ENCODE peak calls at places on chromosomes 2 and 18, in six cellular contexts. M is BE2C, N is mesenchymal stem cell, P is adipocyte, T is hepatocyte, R is thyroid gland. F is an unnamed sample. For H3K4me1, the result is how much of the 10 kb centered on the place peaks cover.

GRCh38 chr2:216880509-216881184 is 20.8 kb upstream of the TNP1 start:
- DNase-seq in T (peak), R (no peak), P (peak), N (peak), M (no peak), F (no peak)

GRCh38 chr18:73715228-73715670 is 432.4 kb downstream of the FBXO15 start:
- DNase-seq in T (no peak), P (no peak), N (peak), R (no peak), M (no peak), F (no peak)

GRCh38 chr2:36706021-36706328 is 9.5 kb downstream of the VIT start:
- DNase-seq in N (no peak), M (no peak), T (no peak), P (peak), R (no peak), F (no peak)

GRCh38 chr2:101474752-101475384 is at the start of gene RFX8:
- DNase-seq in T (peak), P (peak), N (peak), M (no peak), R (no peak), F (no peak)

GRCh38 chr2:55555977-55556376 is 36.5 kb downstream of the CFAP36 start:
- DNase-seq in R (no peak), N (peak), T (peak), P (peak), M (no peak), F (no peak)

GRCh38 chr2:9247177-9247576 is 40.6 kb downstream of the ASAP2 start:
- DNase-seq in T (no peak), R (no peak), N (no peak), P (no peak), M (peak), F (no peak)

GRCh38 chr2:161436411-161436810 is 20.3 kb downstream of the TBR1 start:
- DNase-seq in R (no peak), M (no peak), T (no peak), P (peak), N (no peak), F (no peak)

GRCh38 chr18:61582205-61582710 is 249.0 kb downstream of the CDH20 start:
- DNase-seq in T (no peak), M (no peak), N (no peak), R (no peak), P (no peak), F (no peak)

GRCh38 chr2:233058717-233059546 is 1.2 kb upstream of the INPP5D start:
- DNase-seq in N (no peak), T (no peak), P (no peak), M (no peak), R (no peak), F (peak)

GRCh38 chr2:165008916-165009315 is 53.6 kb upstream of the SLC38A11 start:
- DNase-seq in P (no peak), N (no peak), T (peak), M (no peak), R (no peak), F (no peak)

GRCh38 chr2:47741101-47741500 is 41.8 kb upstream of the MSH6 start:
- DNase-seq in N (no peak), P (no peak), R (no peak), M (no peak), T (no peak), F (no peak)

GRCh38 chr2:230814616-230815015 is 50.1 kb upstream of the ITM2C start:
- DNase-seq in N (peak), T (peak), M (no peak), P (peak), R (no peak), F (no peak)

GRCh38 chr18:8661754-8662573 is 43.4 kb upstream of the MTCL1 start:
- DNase-seq in N (peak), P (no peak), T (peak), R (no peak), M (peak), F (peak)

GRCh38 chr2:195649629-195650190 is 7.3 kb upstream of the SLC39A10 start:
- DNase-seq in M (no peak), T (no peak), R (no peak), N (no peak), P (no peak), F (no peak)

GRCh38 chr2:108588070-108588668 is 53.9 kb downstream of the LIMS1 start:
- DNase-seq in R (no peak), P (no peak), N (no peak), T (no peak), M (no peak), F (no peak)

GRCh38 chr2:226699321-226699720 is 100.3 kb downstream of the IRS1 start:
- DNase-seq in R (peak), P (no peak), T (peak), N (peak), M (peak), F (no peak)

GRCh38 chr2:121858406-121858805 is 103.0 kb downstream of the TSN start:
- DNase-seq in T (no peak), M (no peak), R (no peak), N (no peak), P (no peak), F (no peak)

GRCh38 chr2:170714156-170715061 is 728 bp upstream of the SP5 start:
- DNase-seq in N (no peak), T (peak), R (peak), P (peak), M (no peak), F (peak)

GRCh38 chr2:37085731-37086147 is 1.4 kb downstream of the GPATCH11 start:
- DNase-seq in T (no peak), N (peak), P (peak), R (no peak), M (no peak), F (no peak)

GRCh38 chr2:62774555-62775366 is 69.2 kb downstream of the EHBP1 start:
- DNase-seq in P (peak), M (no peak), T (peak), N (peak), R (peak), F (no peak)

GRCh38 chr2:161030260-161031063 is 129.8 kb upstream of the TANK start:
- DNase-seq in P (peak), N (peak), R (peak), T (peak), M (no peak), F (no peak)

GRCh38 chr2:39942970-39943369 is 163.9 kb upstream of the THUMPD2 start:
- DNase-seq in N (peak), M (no peak), P (peak), R (no peak), T (no peak), F (no peak)

GRCh38 chr2:232577841-232578240 is 27.4 kb downstream of the EIF4E2 start:
- DNase-seq in T (no peak), M (no peak), P (no peak), N (no peak), R (no peak), F (no peak)

GRCh38 chr2:27714851-27715291 is 51.2 kb downstream of the SLC4A1AP start:
- DNase-seq in N (no peak), R (no peak), P (no peak), T (no peak), M (no peak), F (no peak)

GRCh38 chr2:18518116-18519111 is 42.0 kb downstream of the RDH14 start:
- DNase-seq in N (peak), R (no peak), T (peak), M (no peak), P (peak), F (no peak)

GRCh38 chr2:197273485-197273884 is 37.1 kb downstream of the ANKRD44 start:
- DNase-seq in R (peak), P (no peak), M (peak), T (no peak), N (no peak), F (peak)

GRCh38 chr2:45195916-45196315 is 186.7 kb upstream of the SIX2 start:
- DNase-seq in T (no peak), M (no peak), R (no peak), N (no peak), P (no peak), F (no peak)

GRCh38 chr2:202638710-202639109 is 3.9 kb downstream of the FAM117B start:
- DNase-seq in P (no peak), T (no peak), R (no peak), N (no peak), M (no peak), F (no peak)

GRCh38 chr2:46311651-46312223 is 14.5 kb downstream of the EPAS1 start:
- DNase-seq in P (no peak), T (no peak), M (no peak), R (no peak), N (no peak), F (no peak)
- H3K4me1 ChIP-seq in P (half or more), T (half or more), M (under half), R (half or more), N (under half), F (half or more)

GRCh38 chr18:3061581-3062416 is 48.9 kb upstream of the LPIN2 start:
- DNase-seq in R (no peak), T (no peak), M (no peak), P (no peak), N (peak), F (no peak)
- H3K4me1 ChIP-seq in R (under half), T (under half), M (under half), P (under half), N (under half), F (under half)

DNA sequence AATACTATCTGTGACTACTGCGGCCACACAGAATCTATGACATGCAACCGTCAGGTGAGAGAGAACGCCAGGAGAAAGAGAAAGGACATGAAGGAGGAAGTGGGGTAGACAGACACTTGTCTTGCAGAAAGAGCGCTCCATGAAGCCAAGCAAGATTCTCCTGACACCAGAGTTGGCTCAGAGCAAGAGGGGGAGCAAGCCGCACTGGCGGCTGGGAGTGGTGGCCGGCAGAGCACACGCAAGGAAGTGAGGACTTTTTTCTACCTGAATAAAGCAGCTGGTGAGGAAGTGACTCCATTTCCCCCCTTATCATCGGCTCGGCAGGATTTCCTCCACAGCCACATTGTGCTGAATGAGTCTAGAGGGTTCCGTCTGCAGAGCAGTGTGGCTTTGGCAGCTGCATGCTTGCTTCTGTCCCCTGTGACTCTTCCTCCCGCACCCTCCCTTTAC is 181.5 kb downstream of the BCL2 start:
- DNase-seq in P (no peak), T (no peak), N (no peak), R (no peak), M (no peak), F (no peak)
- H3K4me1 ChIP-seq in P (under half), T (under half), N (under half), R (half or more), M (under half), F (under half)

GRCh38 chr18:36046898-36047297 is 20.5 kb downstream of the RPRD1A start:
- DNase-seq in N (no peak), P (no peak), R (no peak), T (no peak), M (no peak), F (no peak)

GRCh38 chr18:36050479-36050878 is 16.9 kb downstream of the RPRD1A start:
- DNase-seq in M (no peak), P (no peak), N (no peak), T (no peak), R (no peak), F (no peak)

GRCh38 chr18:36051760-36052159 is 15.6 kb downstream of the RPRD1A start:
- DNase-seq in M (no peak), T (no peak), N (no peak), P (no peak), R (no peak), F (no peak)

GRCh38 chr18:36045241-36045999 is 21.9 kb downstream of the RPRD1A start:
- DNase-seq in R (no peak), P (no peak), M (no peak), T (no peak), N (no peak), F (no peak)

GRCh38 chr18:36047521-36047920 is 19.8 kb downstream of the RPRD1A start:
- DNase-seq in T (no peak), R (no peak), M (no peak), P (no peak), N (no peak), F (no peak)
- H3K4me1 ChIP-seq in T (under half), R (under half), M (under half), P (under half), N (under half), F (under half)

GRCh38 chr2:42139141-42139540 is 30.0 kb upstream of the EML4 start:
- DNase-seq in T (no peak), P (peak), N (no peak), R (no peak), M (no peak), F (no peak)
- H3K4me1 ChIP-seq in T (under half), P (under half), N (under half), R (half or more), M (under half), F (half or more)

DNA sequence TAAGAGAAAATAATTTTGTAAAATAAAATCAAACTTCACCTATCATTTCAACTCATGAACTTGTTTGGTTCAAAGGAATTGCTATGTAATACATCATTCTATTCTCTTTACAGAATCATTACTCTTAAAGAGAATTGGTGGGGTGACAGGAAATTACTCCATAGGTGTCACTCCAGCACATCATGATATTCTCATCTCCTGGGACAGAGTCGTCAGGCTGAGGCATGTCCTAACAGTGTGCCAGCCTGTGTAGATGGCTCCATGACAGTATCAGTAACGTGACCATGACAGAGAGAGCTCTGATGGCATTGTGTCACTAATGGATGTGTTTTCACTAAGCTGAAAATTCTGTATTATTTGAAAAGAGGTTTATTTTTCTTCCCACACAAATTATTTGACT is 13.9 kb downstream of the SPATS2L start:
- DNase-seq in T (no peak), M (no peak), N (peak), P (no peak), R (no peak), F (no peak)
- H3K4me1 ChIP-seq in T (half or more), M (under half), N (under half), P (half or more), R (half or more), F (under half)

GRCh38 chr2:191365089-191365488 is 119.9 kb downstream of the MYO1B start:
- DNase-seq in T (no peak), P (no peak), M (no peak), N (no peak), R (no peak), F (no peak)
- H3K4me1 ChIP-seq in T (under half), P (under half), M (under half), N (under half), R (under half), F (under half)

F was measured in upper lobe of right lung.